ENCODE peak calls at places on chromosomes 16 and 17, in four cellular contexts. J is CD4-positive, CD25-positive, alpha-beta regulatory T cell; U is GM12864; A is brain microvascular endothelial cell. N is an unnamed sample.

GRCh38 chr16:24858219-24859041 is 12.7 kb downstream of the SLC5A11 start:
- DNase-seq in U (no peak), J (no peak), A (peak), N (no peak)

GRCh38 chr16:27951752-27952151 is 111.8 kb downstream of the GSG1L start:
- DNase-seq in A (peak), J (no peak), U (no peak), N (no peak)

GRCh38 chr17:8791910-8792270 is 7.3 kb downstream of the MFSD6L start:
- DNase-seq in A (peak), J (no peak), U (no peak), N (no peak)

GRCh38 chr16:58498341-58499091 is 1.4 kb upstream of the NDRG4 start:
- DNase-seq in U (no peak), A (no peak), J (no peak), N (no peak)

GRCh38 chr17:8430966-8431365 is 4.7 kb upstream of the NDEL1 start:
- DNase-seq in A (no peak), J (no peak), U (no peak), N (no peak)

GRCh38 chr16:30053376-30054015 is 12.1 kb upstream of the ALDOA start:
- DNase-seq in J (no peak), A (peak), U (no peak), N (no peak)

GRCh38 chr17:46135126-46135812 is 58.0 kb downstream of the KANSL1 start:
- DNase-seq in J (no peak), A (no peak), U (no peak), N (no peak)

GRCh38 chr16:31451681-31452351 is 7.5 kb upstream of the ARMC5 start:
- DNase-seq in A (peak), J (no peak), U (no peak), N (no peak)

GRCh38 chr16:84332975-84333684 is 35.2 kb upstream of the ATP2C2 start:
- DNase-seq in U (no peak), J (no peak), A (no peak), N (no peak)

GRCh38 chr17:49069585-49070273 is 62.8 kb upstream of the B4GALNT2 start:
- DNase-seq in J (no peak), A (peak), U (no peak), N (no peak)

GRCh38 chr16:5621826-5622225 is 524.2 kb upstream of the EEF2KMT start:
- DNase-seq in A (no peak), U (no peak), J (no peak), N (no peak)

GRCh38 chr17:44906010-44906646 is 6.9 kb upstream of the EFTUD2 start:
- DNase-seq in J (no peak), U (no peak), A (peak), N (no peak)

GRCh38 chr16:80964351-80964750 is 42.3 kb downstream of the CMC2 start:
- DNase-seq in A (no peak), U (no peak), J (no peak), N (no peak)

GRCh38 chr17:17350491-17351355 is 47.5 kb downstream of the NT5M start:
- DNase-seq in U (no peak), A (peak), J (no peak), N (no peak)

GRCh38 chr17:67490471-67490870 is 113.4 kb downstream of the PITPNC1 start:
- DNase-seq in U (no peak), A (peak), J (no peak), N (no peak)

GRCh38 chr17:76530489-76530814 is 7.1 kb downstream of the CYGB start:
- DNase-seq in J (no peak), A (no peak), U (no peak), N (no peak)

GRCh38 chr16:88777801-88778415 is 7.1 kb downstream of the PIEZO1 start:
- DNase-seq in U (no peak), A (no peak), J (no peak), N (no peak)

GRCh38 chr16:57141822-57142631 is 43.8 kb downstream of the PSME3IP1 start:
- DNase-seq in A (no peak), U (peak), J (no peak), N (no peak)

GRCh38 chr17:16286009-16286946 is 67.0 kb downstream of the CENPV start:
- DNase-seq in J (peak), A (peak), U (peak), N (peak)

GRCh38 chr17:14940112-14940945 is 324.8 kb downstream of the PMP22 start:
- DNase-seq in U (no peak), A (no peak), J (no peak), N (no peak)

GRCh38 chr16:70708381-70709253 is 22.8 kb upstream of the MTSS2 start:
- DNase-seq in U (no peak), J (no peak), A (no peak), N (no peak)

GRCh38 chr16:58449768-58450167 is 50.2 kb upstream of the NDRG4 start:
- DNase-seq in J (no peak), U (no peak), A (no peak), N (no peak)

GRCh38 chr17:81684442-81684911 is 666 bp downstream of the HGS start:
- DNase-seq in J (no peak), A (peak), U (no peak), N (no peak)

N was measured in GM12878.